ENCODE peak calls at places on chromosomes 5 and 9, in ten cellular contexts. Q, D, I, H, G, N, U, X, R and W are unnamed samples.

GRCh38 chr9:109771084-109771483 is 8.9 kb upstream of the PALM2AKAP2 start:
- DNase-seq in I (no peak), H (peak; percentile 69), R (no peak), U (peak; percentile 40), N (no peak), D (no peak), Q (no peak), G (no peak), X (no peak), W (no peak)

GRCh38 chr5:168727547-168728120 is 148.5 kb upstream of the PANK3 start:
- DNase-seq in D (no peak), G (no peak), U (no peak), Q (no peak), I (no peak), X (no peak), R (no peak), N (no peak), H (no peak), W (no peak)

GRCh38 chr5:51172853-51173635 is 210.2 kb upstream of the ISL1 start:
- DNase-seq in U (no peak), R (no peak), D (no peak), Q (no peak), N (no peak), H (no peak), G (no peak), I (no peak), X (peak; percentile 74), W (no peak)

GRCh38 chr5:94968507-94969095 is 316.3 kb downstream of the MCTP1 start:
- DNase-seq in R (no peak), X (no peak), D (no peak), H (peak; percentile 74), U (peak; percentile 79), N (no peak), G (peak; percentile 27), Q (no peak), I (no peak), W (peak; percentile 24)

GRCh38 chr9:1042466-1042865 is 7.7 kb upstream of the DMRT2 start:
- DNase-seq in N (no peak), R (no peak), U (no peak), X (peak; percentile 89), D (peak; percentile 66), Q (no peak), I (no peak), H (no peak), G (peak; percentile 92), W (no peak)

GRCh38 chr5:124700930-124701458 is 45.4 kb downstream of the ZNF608 start:
- DNase-seq in H (peak; percentile 21), I (no peak), U (no peak), Q (no peak), R (no peak), G (no peak), X (no peak), N (no peak), D (no peak), W (no peak)

GRCh38 chr5:134511796-134512660 is 13.4 kb upstream of the JADE2 start:
- DNase-seq in H (peak; percentile 38), R (peak; percentile 81), X (peak; percentile 51), I (peak; percentile 74), Q (peak; percentile 94), N (peak; percentile 51), G (peak; percentile 31), D (no peak), U (peak; percentile 53), W (no peak)

GRCh38 chr5:140108093-140109049 is 5.5 kb upstream of the PURA start:
- DNase-seq in G (peak; percentile 31), H (peak; percentile 62), Q (peak; percentile 66), I (peak; percentile 69), D (no peak), U (peak; percentile 32), R (peak; percentile 33), X (peak; percentile 39), N (peak; percentile 13), W (no peak)

GRCh38 chr5:143887302-143887638 is 75.3 kb downstream of the HMHB1 start:
- DNase-seq in D (peak; percentile 25), Q (no peak), U (peak; percentile 3), G (no peak), R (peak; percentile 21), N (no peak), H (peak; percentile 39), I (peak; percentile 69), X (no peak), W (no peak)

GRCh38 chr5:178859625-178860521 is at the start of gene ZNF354B:
- DNase-seq in I (peak; percentile 94), G (peak; percentile 85), Q (peak; percentile 94), R (peak; percentile 88), U (peak; percentile 93), N (peak; percentile 92), D (peak; percentile 65), X (peak; percentile 89), H (peak; percentile 91), W (peak; percentile 93)
- TF ChIP-seq CTCF in I (no peak), G (no peak), Q (no peak), R (peak; percentile 34), U (no peak), N (peak; percentile 40), D (no peak), X (no peak), H (peak; percentile 12), W (no peak)

GRCh38 chr9:73162987-73163763 is 11.5 kb downstream of the ANXA1 start:
- DNase-seq in X (no peak), N (no peak), G (no peak), I (no peak), U (no peak), D (no peak), R (no peak), H (peak; percentile 29), Q (no peak), W (no peak)
- TF ChIP-seq CTCF in X (no peak), N (no peak), G (no peak), I (no peak), U (no peak), D (no peak), R (no peak), H (no peak), Q (no peak), W (no peak)

GRCh38 chr5:41636605-41637004 is 126.2 kb upstream of the PLCXD3 start:
- DNase-seq in U (peak; percentile 72), I (no peak), G (peak; percentile 22), N (no peak), X (peak; percentile 36), R (no peak), D (no peak), Q (no peak), H (peak; percentile 11), W (peak; percentile 7)
- TF ChIP-seq CTCF in U (peak; percentile 68), I (no peak), G (peak; percentile 47), N (peak; percentile 11), X (peak; percentile 68), R (no peak), D (peak; percentile 55), Q (no peak), H (peak; percentile 3), W (no peak)

GRCh38 chr9:135924628-135925338 is 17.4 kb upstream of the CAMSAP1 start:
- DNase-seq in D (no peak), I (no peak), H (no peak), R (no peak), Q (no peak), G (no peak), X (no peak), N (no peak), U (no peak), W (no peak)
- TF ChIP-seq CTCF in D (no peak), I (no peak), H (no peak), R (no peak), Q (no peak), G (no peak), X (no peak), N (no peak), U (no peak), W (no peak)

DNA sequence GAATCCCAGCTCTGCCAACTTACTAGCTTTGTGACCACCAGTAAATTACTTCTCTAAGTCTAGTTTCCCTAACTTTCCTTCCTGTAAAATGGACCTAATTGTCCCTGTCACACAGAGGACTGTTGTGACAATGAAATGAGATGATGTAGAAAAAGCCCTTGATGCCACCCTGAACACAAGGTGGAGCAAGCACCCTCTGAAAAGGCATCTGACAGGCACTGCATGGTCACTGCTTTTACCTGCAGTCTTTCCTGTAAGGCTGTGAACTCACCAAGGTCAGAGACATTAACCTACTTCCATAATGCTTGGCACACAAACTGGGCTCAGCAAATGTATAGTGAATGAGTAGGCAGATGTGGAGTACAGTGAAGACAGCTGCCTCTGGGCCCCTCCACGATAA is 6.1 kb downstream of the SLC31A2 start:
- DNase-seq in Q (no peak), U (no peak), X (no peak), I (no peak), H (no peak), R (no peak), D (no peak), G (no peak), N (no peak), W (no peak)
- TF ChIP-seq CTCF in Q (no peak), U (no peak), X (no peak), I (no peak), H (no peak), R (no peak), D (no peak), G (no peak), N (no peak), W (no peak)

GRCh38 chr5:14946813-14947640 is 75.4 kb upstream of the ANKH start:
- DNase-seq in U (peak; percentile 75), D (no peak), I (no peak), G (no peak), Q (no peak), H (peak; percentile 76), R (no peak), N (no peak), X (no peak), W (peak; percentile 37)
- TF ChIP-seq CTCF in U (peak; percentile 77), D (no peak), I (peak; percentile 18), G (peak; percentile 32), Q (no peak), H (peak; percentile 64), R (no peak), N (peak; percentile 34), X (no peak), W (peak; percentile 6)

GRCh38 chr5:15008476-15008875 is 136.9 kb upstream of the ANKH start:
- DNase-seq in G (no peak), Q (peak; percentile 96), X (peak; percentile 29), U (peak; percentile 98), I (peak; percentile 98), H (peak; percentile 98), D (peak; percentile 35), N (peak; percentile 67), R (peak; percentile 83), W (no peak)
- TF ChIP-seq CTCF in G (no peak), Q (no peak), X (no peak), U (no peak), I (no peak), H (no peak), D (no peak), N (no peak), R (no peak), W (no peak)